ENCODE peak calls at places on chromosome 10, in nine cellular contexts. Y is naive thymus-derived CD4-positive, alpha-beta T cell; J is endodermal cell; E is iPS DF 6.9; L is suprapubic skin; S is substantia nigra; D is HCT116; Q is dorsolateral prefrontal cortex; N is IMR-90. V is an unnamed sample.
A peak's percentile ranks its signal among the peaks of the same experiment; 100 is the strongest.

GRCh38 chr10:91653214-91653875 is 20.5 kb upstream of the PPP1R3C start:
- DNase-seq in Y (no peak), J (no peak), E (no peak), L (no peak), S (no peak), D (peak; percentile 80), Q (no peak), N (peak; percentile 77), V (no peak)

GRCh38 chr10:58457761-58458616 is 54.7 kb upstream of the BICC1 start:
- DNase-seq in Y (no peak), J (no peak), E (no peak), L (no peak), S (no peak), D (no peak), Q (no peak), N (peak; percentile 98), V (peak; percentile 5)

GRCh38 chr10:79184141-79184625 is 115.4 kb downstream of the ZMIZ1 start:
- DNase-seq in Y (no peak), J (peak; percentile 80), E (no peak), L (no peak), S (no peak), D (peak; percentile 48), Q (no peak), N (peak; percentile 84), V (no peak)

GRCh38 chr10:107918171-107918570 is 753.7 kb upstream of the SORCS1 start:
- DNase-seq in Y (no peak), J (no peak), E (no peak), L (no peak), S (no peak), D (no peak), Q (no peak), N (no peak), V (no peak)

GRCh38 chr10:9228770-9229169 is 1174.3 kb downstream of the GATA3 start:
- DNase-seq in Y (no peak), J (no peak), E (no peak), L (no peak), S (no peak), D (no peak), Q (no peak), N (peak; percentile 2), V (no peak)

GRCh38 chr10:110610308-110610774 is 33.8 kb upstream of the RBM20 start:
- DNase-seq in Y (peak; percentile 70), J (peak; percentile 94), E (peak; percentile 72), L (no peak), S (no peak), D (peak; percentile 49), Q (peak; percentile 49), N (peak; percentile 49), V (no peak)

GRCh38 chr10:94677691-94678090 is 5.8 kb upstream of the CYP2C18 start:
- DNase-seq in Y (no peak), J (peak; percentile 69), E (no peak), L (no peak), S (no peak), D (peak; percentile 6), Q (no peak), N (no peak), V (no peak)

GRCh38 chr10:122162566-122163181 is 108.4 kb upstream of the BTBD16 start:
- DNase-seq in Y (no peak), J (no peak), E (no peak), L (no peak), S (no peak), D (no peak), Q (peak; percentile 55), N (no peak), V (no peak)

GRCh38 chr10:63883861-63884260 is 362.7 kb downstream of the REEP3 start:
- DNase-seq in Y (no peak), J (no peak), E (no peak), L (no peak), S (no peak), D (no peak), Q (no peak), N (no peak), V (no peak)

GRCh38 chr10:43265799-43266721 is 805 bp downstream of the RASGEF1A start:
- DNase-seq in Y (no peak), J (peak; percentile 85), E (no peak), L (peak; percentile 54), S (no peak), D (no peak), Q (peak; percentile 38), N (no peak), V (no peak)

GRCh38 chr10:69179089-69179742 is 818 bp upstream of the SUPV3L1 start:
- DNase-seq in Y (no peak), J (peak; percentile 50), E (no peak), L (no peak), S (no peak), D (no peak), Q (no peak), N (no peak), V (no peak)

GRCh38 chr10:102629661-102630614 is 14.3 kb upstream of the TRIM8 start:
- DNase-seq in Y (no peak), J (peak; percentile 92), E (no peak), L (no peak), S (no peak), D (no peak), Q (no peak), N (peak; percentile 91), V (no peak)

GRCh38 chr10:120387326-120387725 is 69.7 kb upstream of the PLPP4 start:
- DNase-seq in Y (no peak), J (no peak), E (no peak), L (no peak), S (no peak), D (no peak), Q (no peak), N (no peak), V (no peak)

DNA sequence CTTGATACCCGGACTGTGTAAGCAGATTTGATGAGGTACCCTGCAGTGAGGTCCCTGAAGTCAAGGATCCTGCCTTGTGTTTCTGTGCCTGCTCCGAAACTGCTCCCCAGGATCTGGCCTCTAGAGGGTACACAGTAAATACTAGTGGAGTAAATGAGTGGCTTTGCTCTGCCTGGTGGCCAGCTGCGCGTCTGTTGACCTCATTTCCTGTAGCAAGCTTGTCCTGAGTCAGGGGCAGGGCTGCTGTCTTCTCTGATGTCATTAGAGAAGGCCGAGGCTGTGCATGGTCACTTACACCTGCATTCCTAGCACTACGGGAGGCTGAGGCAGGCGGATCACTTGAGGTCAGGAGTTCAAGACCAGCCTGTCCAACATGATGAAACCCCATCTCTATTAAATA is 191.8 kb downstream of the FANK1 start:
- DNase-seq in Y (no peak), J (no peak), E (no peak), L (no peak), S (no peak), D (no peak), Q (no peak), N (peak; percentile 76), V (no peak)
- H3K27ac ChIP-seq in Y (no peak overlapping the region), J (no peak overlapping the region), E (no peak overlapping the region), L (no peak overlapping the region), S (no peak overlapping the region), D (no peak overlapping the region), Q (no peak overlapping the region), N (no peak overlapping the region), V (no peak overlapping the region)

GRCh38 chr10:47166405-47166777 is 133.6 kb upstream of the GDF10 start:
- DNase-seq in Y (no peak), J (no peak), E (no peak), L (no peak), S (no peak), D (no peak), Q (no peak), N (no peak), V (no peak)
- H3K27ac ChIP-seq in Y (peak overlapping the region; percentile 77), J (no peak overlapping the region), E (no peak overlapping the region), L (peak overlapping the region; percentile 61), S (no peak overlapping the region), D (no peak overlapping the region), Q (no peak overlapping the region), N (peak overlapping the region; percentile 97), V (peak overlapping the region; percentile 50)

GRCh38 chr10:92689663-92690210 is at the start of gene HHEX:
- DNase-seq in Y (no peak), J (peak; percentile 81), E (peak; percentile 1), L (no peak), S (no peak), D (peak; percentile 37), Q (no peak), N (peak; percentile 76), V (no peak)

GRCh38 chr10:92692085-92692671 is 2.4 kb downstream of the HHEX start:
- DNase-seq in Y (no peak), J (peak; percentile 84), E (peak; percentile 9), L (no peak), S (no peak), D (no peak), Q (no peak), N (no peak), V (no peak)

GRCh38 chr10:92690211-92691041 is 671 bp downstream of the HHEX start:
- DNase-seq in Y (no peak), J (peak; percentile 80), E (no peak), L (peak; percentile 76), S (no peak), D (peak; percentile 21), Q (no peak), N (peak; percentile 69), V (no peak)

GRCh38 chr10:92691591-92692084 is 1.9 kb downstream of the HHEX start:
- DNase-seq in Y (no peak), J (peak; percentile 78), E (peak; percentile 5), L (peak; percentile 76), S (no peak), D (no peak), Q (no peak), N (no peak), V (no peak)

DNA sequence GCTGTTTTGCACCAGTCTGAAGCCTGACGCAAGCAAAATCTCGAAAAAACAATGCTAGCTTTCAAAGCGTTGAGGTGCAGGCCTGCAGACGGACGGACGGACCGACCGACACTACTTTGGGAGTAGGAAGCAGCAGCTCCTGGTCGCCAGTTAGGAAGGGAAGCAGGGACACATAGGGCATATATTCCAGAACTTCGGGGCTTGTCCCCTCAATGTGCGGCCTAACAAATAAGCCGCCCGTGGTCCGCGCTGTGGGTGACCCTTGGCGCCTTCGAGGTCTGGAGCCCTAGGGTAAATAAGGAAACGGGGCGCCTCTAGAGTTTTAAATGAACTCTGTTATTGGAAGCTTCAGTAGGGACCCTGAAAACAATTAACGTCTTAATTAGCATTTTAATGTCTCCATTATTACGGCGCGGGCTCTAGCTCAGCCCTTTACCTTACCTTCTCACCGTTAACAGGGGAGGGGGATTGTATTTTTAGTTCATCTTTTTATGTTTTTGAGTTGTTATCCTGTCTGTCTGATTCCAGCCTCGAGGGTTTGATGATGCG is 1.4 kb downstream of the HHEX start:
- DNase-seq in Y (no peak), J (peak; percentile 67), E (peak; percentile 4), L (no peak), S (no peak), D (no peak), Q (no peak), N (no peak), V (no peak)
- H3K27ac ChIP-seq in Y (no peak overlapping the region), J (no peak overlapping the region), E (no peak overlapping the region), L (peak overlapping the region; percentile 73), S (peak overlapping the region; percentile 64), D (no peak overlapping the region), Q (peak overlapping the region; percentile 88), N (no peak overlapping the region), V (no peak overlapping the region)

DNA sequence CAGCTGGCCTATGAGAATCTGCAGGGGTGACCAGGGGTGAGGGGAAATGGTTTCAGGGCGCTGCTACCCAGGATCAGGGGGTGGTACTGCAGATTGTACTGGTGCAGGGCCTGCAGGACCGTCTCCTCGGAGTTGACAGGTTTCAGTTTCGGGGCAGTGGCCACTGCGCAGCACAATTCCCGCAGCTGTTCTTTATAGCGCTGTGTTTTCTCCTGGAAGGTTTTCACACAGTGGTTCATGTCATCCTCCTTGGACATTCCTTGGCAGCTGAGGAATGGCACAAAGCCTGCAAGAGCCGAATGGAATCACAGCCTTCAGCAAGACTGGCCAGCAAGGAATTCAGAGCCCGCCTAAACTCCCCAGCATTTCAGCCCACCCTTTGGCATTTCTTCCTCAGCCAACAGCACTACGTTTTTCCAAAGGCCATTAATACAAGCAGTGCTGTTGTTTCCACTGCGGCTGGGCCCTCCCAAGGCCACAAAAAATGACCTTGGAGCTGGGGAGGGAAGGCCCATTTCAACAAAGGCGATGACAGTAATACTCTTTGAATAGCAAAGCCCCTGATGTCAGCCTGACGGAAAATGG is 44.9 kb downstream of the PNLIPRP2 start:
- DNase-seq in Y (no peak), J (no peak), E (no peak), L (no peak), S (no peak), D (no peak), Q (no peak), N (peak; percentile 5), V (no peak)
- H3K27ac ChIP-seq in Y (no peak overlapping the region), J (peak overlapping the region; percentile 57), E (no peak overlapping the region), L (no peak overlapping the region), S (no peak overlapping the region), D (no peak overlapping the region), Q (no peak overlapping the region), N (no peak overlapping the region), V (no peak overlapping the region)